ENCODE peak calls at places on chromosomes 1 and 21, in six cellular contexts. K, I, Q, X, G and O are unnamed samples.
A peak's percentile ranks its signal among the peaks of the same experiment; 100 is the strongest.

GRCh38 chr1:183262628-183263220 is 76.7 kb downstream of the LAMC2 start:
- DNase-seq in I (no peak), G (no peak), Q (no peak), X (no peak), K (no peak), O (no peak)

GRCh38 chr1:198254948-198255347 is 98.2 kb downstream of the NEK7 start:
- DNase-seq in K (no peak), X (no peak), Q (no peak), G (no peak), I (no peak), O (no peak)

GRCh38 chr1:162616848-162617247 is 15.4 kb upstream of the DDR2 start:
- DNase-seq in K (no peak), G (no peak), Q (no peak), X (no peak), I (no peak), O (no peak)

GRCh38 chr1:72285074-72285425 is 2.7 kb upstream of the NEGR1 start:
- DNase-seq in X (no peak), G (no peak), K (no peak), I (no peak), Q (no peak), O (no peak)

GRCh38 chr1:22323846-22324504 is 127.7 kb upstream of the ZBTB40 start:
- DNase-seq in K (no peak), G (no peak), Q (peak; percentile 19), I (no peak), X (no peak), O (no peak)

GRCh38 chr1:243287652-243288051 is 31.8 kb downstream of the SDCCAG8 start:
- DNase-seq in G (no peak), K (peak; percentile 29), Q (no peak), I (no peak), X (no peak), O (peak; percentile 60)

GRCh38 chr1:61851849-61852692 is 109.8 kb downstream of the PATJ start:
- DNase-seq in X (no peak), K (peak; percentile 69), Q (no peak), G (no peak), I (peak; percentile 47), O (peak; percentile 35)

GRCh38 chr1:109269212-109269980 is 13.5 kb downstream of the PSRC1 start:
- DNase-seq in G (no peak), I (no peak), X (no peak), K (no peak), Q (no peak), O (no peak)

GRCh38 chr1:154329152-154329521 is 3.8 kb downstream of the ATP8B2 start:
- DNase-seq in I (no peak), K (no peak), X (no peak), G (no peak), Q (no peak), O (no peak)

GRCh38 chr21:38950388-38951094 is 144.8 kb downstream of the ETS2 start:
- DNase-seq in Q (no peak), K (no peak), G (no peak), I (no peak), X (no peak), O (no peak)

GRCh38 chr1:184789899-184790298 is 35.2 kb upstream of the EDEM3 start:
- DNase-seq in K (no peak), X (no peak), G (no peak), Q (no peak), I (no peak), O (no peak)

GRCh38 chr1:42765271-42765670 is 1.6 kb downstream of the P3H1 start:
- DNase-seq in G (no peak), X (no peak), Q (no peak), I (no peak), K (no peak), O (no peak)

GRCh38 chr1:97384294-97384952 is 536.4 kb downstream of the DPYD start:
- DNase-seq in G (no peak), I (no peak), X (no peak), K (no peak), Q (no peak), O (peak; percentile 14)

GRCh38 chr1:154236855-154237254 is 16.1 kb downstream of the UBAP2L start:
- DNase-seq in K (no peak), Q (no peak), G (no peak), X (no peak), I (no peak), O (no peak)

GRCh38 chr1:170765712-170766330 is 101.9 kb downstream of the PRRX1 start:
- DNase-seq in Q (no peak), K (no peak), G (no peak), X (no peak), I (no peak), O (peak; percentile 7)

GRCh38 chr1:9406111-9406510 is 113.4 kb downstream of the SPSB1 start:
- DNase-seq in I (no peak), X (no peak), G (no peak), K (peak; percentile 85), Q (no peak), O (no peak)

GRCh38 chr1:46757956-46758304 is 39.0 kb upstream of the EFCAB14 start:
- DNase-seq in G (no peak), Q (no peak), I (no peak), K (no peak), X (no peak), O (no peak)

GRCh38 chr1:155856975-155857930 is at the start of gene GON4L:
- DNase-seq in Q (peak; percentile 93), X (peak; percentile 86), I (peak; percentile 85), G (peak; percentile 88), K (peak; percentile 96), O (peak; percentile 91)

GRCh38 chr1:84434756-84435142 is 36.5 kb downstream of the DNASE2B start:
- DNase-seq in I (no peak), G (no peak), X (no peak), K (no peak), Q (no peak), O (no peak)

GRCh38 chr1:191831572-191831971 is 326.7 kb upstream of the RGS18 start:
- DNase-seq in Q (no peak), I (no peak), X (no peak), K (peak; percentile 17), G (no peak), O (no peak)
- TF ChIP-seq CTCF in Q (no peak), I (no peak), X (no peak), K (peak; percentile 32), G (no peak), O (no peak)

GRCh38 chr1:182141040-182141439 is 79.5 kb upstream of the ZNF648 start:
- DNase-seq in X (no peak), G (no peak), K (no peak), Q (no peak), I (no peak), O (no peak)

GRCh38 chr1:182146286-182146685 is 84.8 kb upstream of the ZNF648 start:
- DNase-seq in X (no peak), Q (no peak), I (no peak), G (no peak), K (no peak), O (no peak)

GRCh38 chr1:182143825-182144661 is 82.5 kb upstream of the ZNF648 start:
- DNase-seq in K (no peak), I (no peak), X (peak; percentile 95), G (no peak), Q (peak; percentile 80), O (peak; percentile 48)

GRCh38 chr1:182142621-182143020 is 81.1 kb upstream of the ZNF648 start:
- DNase-seq in G (no peak), X (no peak), K (no peak), I (no peak), Q (no peak), O (no peak)

DNA sequence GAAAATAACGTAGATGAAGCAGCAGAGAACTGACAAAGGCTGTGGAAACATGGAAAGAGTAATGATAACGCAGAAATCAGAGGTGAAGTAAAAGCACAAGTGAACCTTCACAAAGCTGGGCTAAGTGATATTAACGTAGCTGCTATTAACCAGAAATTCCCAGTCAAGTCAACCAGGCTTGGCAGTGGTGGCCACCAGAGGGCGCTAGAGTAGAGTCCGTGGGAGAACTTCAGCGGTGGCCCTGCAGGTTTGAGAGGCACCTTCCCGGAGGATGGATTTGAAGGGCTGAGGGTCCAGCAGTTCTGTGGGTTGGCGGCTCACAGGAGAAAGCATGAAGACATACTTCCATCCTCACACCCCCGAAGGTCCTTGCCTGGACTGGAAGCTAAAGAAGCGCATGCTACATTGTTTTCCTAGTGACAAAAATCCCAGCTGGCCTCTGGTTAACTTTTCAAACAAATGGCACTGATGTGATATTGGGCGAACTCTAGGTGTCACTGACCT is 81.7 kb upstream of the ZNF648 start:
- DNase-seq in Q (peak; percentile 94), X (peak; percentile 91), I (peak; percentile 71), G (peak; percentile 86), K (peak; percentile 77), O (peak; percentile 69)
- H3K27ac ChIP-seq in Q (peak overlapping the region; percentile 95), X (peak overlapping the region; percentile 95), I (no peak overlapping the region), G (no peak overlapping the region), K (no peak overlapping the region), O (peak overlapping the region; percentile 100)

DNA sequence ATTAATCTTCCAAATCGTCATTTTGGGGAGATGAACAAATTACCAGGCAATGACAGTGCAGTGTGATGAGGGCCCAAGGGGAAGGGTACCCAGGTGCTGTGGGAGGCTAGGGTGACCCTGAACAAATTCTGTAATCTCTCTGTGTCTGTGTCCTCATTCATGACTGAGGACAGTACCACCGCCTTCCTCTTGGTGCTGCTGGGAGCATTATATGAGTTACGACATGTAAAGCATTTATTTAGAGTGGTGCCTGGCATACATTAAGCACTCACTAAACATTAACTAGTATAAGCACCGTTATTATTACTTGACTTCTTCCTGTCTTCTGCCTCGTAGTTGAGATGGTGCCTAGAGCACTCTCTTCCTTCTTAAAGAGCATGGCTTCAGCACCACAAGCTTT is 468.2 kb upstream of the VAMP3 start:
- DNase-seq in I (no peak), Q (no peak), K (no peak), G (no peak), X (no peak), O (no peak)
- TF ChIP-seq CTCF in I (no peak), Q (no peak), K (no peak), G (no peak), X (no peak), O (no peak)

GRCh38 chr1:35885961-35886558 is 3.1 kb downstream of the AGO1 start:
- DNase-seq in Q (no peak), K (peak; percentile 23), X (no peak), I (no peak), G (no peak), O (no peak)

GRCh38 chr1:35884934-35885333 is 1.9 kb downstream of the AGO1 start:
- DNase-seq in G (no peak), Q (no peak), I (no peak), X (no peak), K (no peak), O (no peak)

GRCh38 chr1:35886606-35887431 is 3.8 kb downstream of the AGO1 start:
- DNase-seq in G (no peak), I (peak; percentile 20), X (no peak), Q (no peak), K (peak; percentile 60), O (no peak)

GRCh38 chr1:35888255-35888654 is 5.2 kb downstream of the AGO1 start:
- DNase-seq in K (no peak), X (no peak), Q (no peak), G (no peak), I (no peak), O (no peak)

DNA sequence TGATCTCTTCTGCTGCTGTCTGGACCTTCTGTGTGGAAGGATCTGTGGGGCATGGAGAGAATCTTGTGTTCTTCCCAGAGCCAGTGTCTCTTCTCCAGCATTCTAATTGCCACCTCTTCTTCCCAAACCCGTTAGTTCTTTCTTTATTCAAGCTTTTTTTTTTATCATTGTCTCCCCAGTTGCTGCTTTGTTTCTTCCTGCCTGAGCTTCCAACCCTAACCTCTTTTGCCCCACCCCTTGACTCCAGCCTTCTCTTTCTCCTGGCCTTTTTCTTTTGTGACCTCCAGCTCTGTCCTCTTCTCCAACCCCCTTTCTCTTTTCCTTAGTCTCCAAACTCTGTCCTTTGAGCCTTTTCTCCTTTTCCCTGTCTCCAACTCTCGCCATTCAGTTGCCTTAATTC is 4.5 kb downstream of the AGO1 start:
- DNase-seq in Q (no peak), I (no peak), X (no peak), G (no peak), K (no peak), O (no peak)
- H3K27ac ChIP-seq in Q (no peak overlapping the region), I (no peak overlapping the region), X (no peak overlapping the region), G (no peak overlapping the region), K (peak overlapping the region; percentile 61), O (no peak overlapping the region)